ENCODE peak calls at places on chromosomes 3 and 15, in four cellular contexts. X is HCT116, F is spleen, K is GM10248. W is an unnamed sample.

GRCh38 chr3:146547235-146547835 is 2.9 kb upstream of the PLSCR1 start:
- DNase-seq in X (no peak), K (no peak), F (no peak), W (no peak)

GRCh38 chr3:105912891-105913290 is 44.1 kb upstream of the CBLB start:
- DNase-seq in K (no peak), X (no peak), F (no peak), W (no peak)

GRCh38 chr15:68646156-68646555 is 67.4 kb downstream of the CORO2B start:
- DNase-seq in F (no peak), X (no peak), K (no peak), W (no peak)

GRCh38 chr3:107525101-107525953 is 2.6 kb downstream of the BBX start:
- DNase-seq in F (peak), K (peak), X (no peak), W (peak)

GRCh38 chr3:58640700-58641372 is 25.7 kb downstream of the FAM3D start:
- DNase-seq in F (peak), K (peak), X (peak), W (peak)

GRCh38 chr3:98734737-98735136 is 28.4 kb upstream of the ST3GAL6 start:
- DNase-seq in K (no peak), F (no peak), X (no peak), W (no peak)

GRCh38 chr3:33184863-33185262 is 33.7 kb downstream of the SUSD5 start:
- DNase-seq in F (no peak), X (no peak), K (no peak), W (no peak)

GRCh38 chr3:179651687-179652466 is 963 bp upstream of the USP13 start:
- DNase-seq in K (no peak), F (no peak), X (no peak), W (no peak)

GRCh38 chr3:38650248-38650940 is 907 bp upstream of the SCN5A start:
- DNase-seq in K (no peak), F (no peak), X (no peak), W (no peak)

GRCh38 chr3:30626443-30627181 is 20.2 kb downstream of the TGFBR2 start:
- DNase-seq in K (no peak), F (no peak), X (peak), W (no peak)

GRCh38 chr15:72339777-72340177 is 19.8 kb upstream of the CELF6 start:
- DNase-seq in F (no peak), X (no peak), K (no peak), W (no peak)

GRCh38 chr3:33491697-33492096 is 51.5 kb upstream of the UBP1 start:
- DNase-seq in X (no peak), K (no peak), F (no peak), W (no peak)

GRCh38 chr15:40048155-40048792 is 9.3 kb upstream of the SRP14 start:
- DNase-seq in X (no peak), F (peak), K (no peak), W (no peak)

GRCh38 chr3:193847402-193847801 is 254.4 kb downstream of the OPA1 start:
- DNase-seq in F (no peak), K (no peak), X (no peak), W (no peak)

GRCh38 chr3:169389211-169389924 is 274.1 kb downstream of the MECOM start:
- DNase-seq in F (no peak), K (no peak), X (no peak), W (no peak)

GRCh38 chr15:48556159-48556897 is 89.2 kb downstream of the FBN1 start:
- DNase-seq in X (no peak), F (no peak), K (no peak), W (no peak)

GRCh38 chr3:70550723-70551319 is 238.4 kb upstream of the MDFIC2 start:
- DNase-seq in F (peak), X (no peak), K (peak), W (peak)

GRCh38 chr3:74469151-74469550 is 145.3 kb downstream of the CNTN3 start:
- DNase-seq in X (no peak), K (no peak), F (no peak), W (no peak)

GRCh38 chr15:57149196-57149595 is 227.1 kb upstream of the CGNL1 start:
- DNase-seq in F (no peak), K (no peak), X (no peak), W (no peak)

GRCh38 chr3:17500618-17501017 is 241.8 kb downstream of the TBC1D5 start:
- DNase-seq in K (no peak), F (no peak), X (peak), W (no peak)

GRCh38 chr3:187914231-187914630 is 169.0 kb upstream of the BCL6 start:
- DNase-seq in K (no peak), X (no peak), F (no peak), W (no peak)

GRCh38 chr3:66303556-66303955 is 82.8 kb downstream of the SLC25A26 start:
- DNase-seq in F (no peak), X (no peak), K (no peak), W (no peak)

GRCh38 chr3:11386413-11387155 is 114.4 kb downstream of the ATG7 start:
- DNase-seq in X (no peak), K (no peak), F (no peak), W (no peak)

GRCh38 chr15:25172691-25173090 is 217.9 kb downstream of the SNRPN start:
- DNase-seq in K (no peak), F (peak), X (no peak), W (no peak)

GRCh38 chr3:976021-976420 is 116.8 kb upstream of the CNTN6 start:
- DNase-seq in X (no peak), K (no peak), F (no peak), W (no peak)

GRCh38 chr3:87006844-87007439 is 16.0 kb upstream of the VGLL3 start:
- DNase-seq in K (no peak), X (no peak), F (no peak), W (no peak)

GRCh38 chr15:81225161-81225671 is 28.5 kb downstream of the IL16 start:
- DNase-seq in F (no peak), X (no peak), K (no peak), W (no peak)

GRCh38 chr3:184581331-184582210 is 20.0 kb downstream of the EPHB3 start:
- DNase-seq in K (no peak), X (no peak), F (no peak), W (no peak)

GRCh38 chr15:61828860-61829513 is 231.3 kb downstream of the VPS13C start:
- DNase-seq in F (no peak), K (no peak), X (no peak), W (no peak)

GRCh38 chr15:61827131-61827530 is 233.1 kb downstream of the VPS13C start:
- DNase-seq in X (no peak), F (no peak), K (no peak), W (no peak)

GRCh38 chr15:61829514-61829889 is 230.7 kb downstream of the VPS13C start:
- DNase-seq in K (no peak), X (no peak), F (no peak), W (no peak)

GRCh38 chr15:61830536-61831330 is 229.5 kb downstream of the VPS13C start:
- DNase-seq in X (no peak), F (no peak), K (no peak), W (no peak)

DNA sequence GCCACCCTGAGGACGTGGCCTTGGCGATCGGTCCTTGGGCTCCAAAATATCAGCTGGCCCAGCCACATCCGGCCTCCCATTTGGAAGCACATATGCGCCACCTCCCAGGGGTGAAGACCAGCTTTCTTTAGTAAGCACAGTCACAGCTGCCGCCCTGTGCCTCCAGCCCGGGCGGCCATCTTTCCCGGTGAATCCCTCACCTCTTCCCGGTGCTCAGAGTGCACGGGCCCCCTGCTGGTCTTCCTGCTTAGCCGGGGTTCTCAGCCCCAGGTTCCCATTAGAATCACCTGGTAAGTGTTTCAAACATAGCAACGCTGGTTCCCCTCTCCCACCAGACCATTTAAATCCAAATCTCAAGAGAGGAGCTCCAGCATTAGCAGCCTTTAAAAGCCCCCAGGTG is 232.2 kb downstream of the VPS13C start:
- DNase-seq in X (no peak), K (no peak), F (no peak), W (no peak)
- TF ChIP-seq CTCF in X (no peak), K (no peak), F (no peak), W (no peak)

GRCh38 chr15:77096541-77096940 is 25.6 kb upstream of the TSPAN3 start:
- DNase-seq in X (no peak), F (no peak), K (no peak), W (no peak)

GRCh38 chr15:77097317-77097721 is 26.4 kb upstream of the TSPAN3 start:
- DNase-seq in X (no peak), F (no peak), K (no peak), W (no peak)

GRCh38 chr15:77097921-77098320 is 27.0 kb upstream of the TSPAN3 start:
- DNase-seq in K (no peak), F (no peak), X (no peak), W (no peak)

GRCh38 chr15:77096131-77096530 is 25.2 kb upstream of the TSPAN3 start:
- DNase-seq in K (no peak), F (no peak), X (no peak), W (no peak)

GRCh38 chr15:77094397-77095030 is 23.6 kb upstream of the TSPAN3 start:
- DNase-seq in F (no peak), X (no peak), K (no peak), W (no peak)
- TF ChIP-seq CTCF in F (no peak), X (peak), K (no peak), W (no peak)

DNA sequence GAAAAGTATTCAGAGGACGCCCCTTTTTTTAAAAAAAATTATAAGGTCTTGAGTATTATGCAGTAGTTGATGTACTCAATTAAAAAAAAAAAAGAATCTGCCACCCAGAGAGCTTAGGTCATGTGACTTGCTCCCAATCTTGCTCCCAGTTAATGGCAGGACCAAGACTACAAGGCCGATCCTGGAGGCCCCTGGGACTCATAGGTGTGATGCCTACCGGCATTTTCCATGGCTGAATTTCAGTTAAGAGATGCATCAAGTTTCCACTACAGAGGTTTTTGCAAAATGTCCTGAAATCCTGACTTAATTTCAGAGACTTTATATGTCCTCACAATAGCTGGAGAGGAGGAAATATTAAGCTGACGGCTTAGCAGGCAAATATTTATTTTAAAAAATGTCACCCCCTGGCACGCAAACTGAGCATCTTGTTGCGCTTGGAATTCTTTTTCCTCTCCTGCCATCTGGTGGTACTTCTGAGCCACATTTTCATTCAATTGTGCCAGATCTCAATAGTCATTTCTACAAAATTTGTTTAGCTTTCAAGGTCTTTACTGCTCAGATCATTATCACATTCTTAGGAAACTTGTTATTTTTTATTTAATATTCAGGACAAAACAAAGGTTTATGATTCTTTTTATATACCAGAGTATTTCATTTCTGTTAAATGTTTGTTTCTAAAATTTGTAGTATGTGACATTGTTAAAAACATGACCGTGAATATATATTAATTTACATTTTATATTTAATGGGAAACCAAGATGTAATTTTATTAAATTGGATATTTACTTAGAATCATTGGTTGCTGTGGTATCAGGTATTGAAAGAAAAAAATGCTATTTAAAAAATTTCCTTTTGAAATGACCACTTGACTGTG is 189.1 kb upstream of the THRB start:
- DNase-seq in F (no peak), X (peak), K (no peak), W (no peak)
- TF ChIP-seq CTCF in F (peak), X (peak), K (peak), W (no peak)

DNA sequence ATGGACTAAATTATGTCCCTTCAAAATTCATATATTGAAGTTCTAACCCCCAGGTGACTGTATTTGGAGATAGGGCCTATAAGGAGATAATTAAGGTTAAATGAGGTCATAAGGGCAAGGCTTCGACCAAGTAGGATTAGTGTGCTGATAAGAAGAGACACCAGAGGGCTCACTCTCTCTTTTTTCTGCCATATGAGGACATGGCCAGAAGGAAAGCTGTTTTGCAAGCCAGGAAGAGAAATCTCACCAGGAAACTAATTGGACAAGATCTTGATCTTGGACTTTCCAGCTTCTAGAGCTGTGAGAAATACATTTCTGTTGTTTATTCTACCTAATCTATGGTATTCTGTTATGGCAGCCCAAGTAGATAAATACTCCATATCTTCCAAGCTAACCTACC is 503.6 kb upstream of the NAALADL2 start:
- DNase-seq in K (no peak), X (peak), F (no peak), W (no peak)
- TF ChIP-seq CTCF in K (peak), X (peak), F (no peak), W (no peak)

GRCh38 chr15:90214553-90215205 is 13.5 kb downstream of the SEMA4B start:
- DNase-seq in K (no peak), F (no peak), X (no peak), W (no peak)
- TF ChIP-seq CTCF in K (no peak), F (peak), X (no peak), W (no peak)

DNA sequence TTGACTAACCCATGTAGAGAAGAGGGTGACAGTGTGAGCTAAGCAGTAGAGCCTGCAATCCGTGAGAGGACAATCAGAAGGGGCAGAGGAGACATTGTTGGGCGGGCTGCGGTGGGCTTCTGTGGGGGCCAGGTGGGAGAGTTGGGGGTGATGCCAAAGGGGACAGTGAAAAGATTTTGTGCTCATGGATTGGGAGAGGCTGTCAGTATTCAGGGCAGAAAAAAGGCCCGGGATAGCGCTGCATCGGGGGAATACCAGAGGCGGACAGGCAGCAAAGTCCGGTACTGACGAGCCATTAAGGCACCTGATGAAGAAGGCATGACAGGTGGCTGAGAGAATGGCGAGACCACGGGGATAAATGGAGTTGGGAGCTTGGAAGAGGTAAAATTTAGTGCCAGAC is 1.3 kb upstream of the PXYLP1 start:
- DNase-seq in X (no peak), F (no peak), K (no peak), W (no peak)
- TF ChIP-seq CTCF in X (no peak), F (no peak), K (no peak), W (no peak)

DNA sequence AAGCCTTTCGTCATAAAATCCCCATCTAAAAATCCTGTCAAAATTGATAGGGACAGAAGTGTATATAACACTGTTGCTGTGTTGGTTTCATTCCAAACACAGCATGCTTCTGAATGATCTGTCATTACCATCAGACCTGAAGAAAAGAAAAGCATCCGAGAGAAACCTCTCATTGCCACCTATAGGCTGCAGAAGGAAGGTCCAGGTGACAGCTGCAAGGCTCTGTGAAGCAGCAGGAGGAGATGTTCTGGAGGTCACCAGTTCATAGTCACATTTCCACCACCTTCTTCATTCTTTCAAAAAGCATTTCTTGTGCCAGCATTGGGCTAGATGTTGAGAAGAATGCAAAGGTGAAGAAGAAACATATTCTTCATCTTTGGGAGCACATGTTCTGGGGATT is 503.7 kb upstream of the NR2F2 start:
- DNase-seq in F (no peak), X (no peak), K (no peak), W (no peak)
- TF ChIP-seq CTCF in F (no peak), X (peak), K (no peak), W (no peak)

GRCh38 chr3:189365609-189366564 is 194.1 kb downstream of the TPRG1 start:
- DNase-seq in F (no peak), K (no peak), X (no peak), W (no peak)
- TF ChIP-seq CTCF in F (no peak), K (no peak), X (no peak), W (no peak)

DNA sequence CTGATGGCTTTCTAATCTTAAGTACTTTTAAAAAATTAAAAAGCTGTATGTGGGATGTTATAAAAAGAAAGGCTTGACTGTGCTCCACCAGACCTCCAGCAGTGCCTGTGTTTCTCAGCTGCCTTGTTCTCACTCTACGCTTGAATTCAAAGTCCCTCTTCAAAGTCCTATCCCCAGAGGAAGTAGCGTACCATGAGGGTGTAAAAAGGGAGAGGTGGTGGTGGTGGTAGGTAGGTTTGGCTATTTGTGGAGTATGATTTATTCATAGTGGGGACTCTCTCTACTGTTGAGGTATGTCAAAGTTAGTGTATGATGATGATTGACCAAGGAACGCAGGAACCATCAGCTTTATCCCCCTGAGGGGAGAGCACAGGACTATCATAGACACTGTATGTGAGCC is 137.9 kb downstream of the GHSR start:
- DNase-seq in K (no peak), F (no peak), X (no peak), W (no peak)
- TF ChIP-seq CTCF in K (no peak), F (no peak), X (no peak), W (no peak)